ENCODE peak calls at places on chromosomes 1 and 21, in six cellular contexts. V is T-helper 22 cell, C is T47D, U is brain pericyte, Y is posterior cingulate gyrus, N is NCI-H774. M is an unnamed sample.

GRCh38 chr21:37006521-37007291 is at the start of gene RIPPLY3:
- DNase-seq in C (peak), U (no peak), V (no peak), Y (no peak), N (peak), M (peak)

GRCh38 chr21:29219165-29219770 is 79.5 kb upstream of the BACH1 start:
- DNase-seq in N (no peak), V (no peak), C (peak), U (no peak), Y (no peak), M (no peak)

GRCh38 chr21:42220138-42220701 is 1.3 kb downstream of the ABCG1 start:
- DNase-seq in C (peak), N (peak), V (peak), Y (peak), U (no peak), M (peak)

GRCh38 chr1:45617618-45618017 is 6.2 kb downstream of the CCDC17 start:
- DNase-seq in Y (no peak), U (no peak), V (no peak), N (no peak), C (no peak), M (no peak)

GRCh38 chr1:206892351-206892984 is 4.8 kb upstream of the IL24 start:
- DNase-seq in N (no peak), Y (no peak), U (no peak), V (no peak), C (no peak), M (no peak)

GRCh38 chr1:30728340-30728739 is 5.0 kb upstream of the MATN1 start:
- DNase-seq in N (no peak), C (no peak), Y (no peak), V (no peak), U (no peak), M (no peak)

GRCh38 chr1:180935326-180936109 is 22.8 kb downstream of the KIAA1614 start:
- DNase-seq in Y (no peak), C (no peak), N (no peak), U (no peak), V (no peak), M (no peak)

GRCh38 chr1:64950284-64950809 is 16.0 kb downstream of the JAK1 start:
- DNase-seq in U (no peak), C (no peak), V (no peak), Y (no peak), N (no peak), M (no peak)

GRCh38 chr1:206979379-206980043 is 9.3 kb upstream of the FCAMR start:
- DNase-seq in N (no peak), Y (no peak), U (no peak), C (peak), V (no peak), M (no peak)

GRCh38 chr1:24914226-24915069 is 15.6 kb downstream of the RUNX3 start:
- DNase-seq in C (no peak), U (peak), V (no peak), N (no peak), Y (peak), M (no peak)

GRCh38 chr21:38824124-38824822 is 18.5 kb downstream of the ETS2 start:
- DNase-seq in Y (no peak), C (no peak), U (no peak), V (no peak), N (no peak), M (no peak)

GRCh38 chr1:178870944-178871343 is at the start of gene ANGPTL1:
- DNase-seq in Y (no peak), C (no peak), U (peak), N (no peak), V (no peak), M (no peak)

GRCh38 chr1:6269271-6269996 is 8.5 kb upstream of the GPR153 start:
- DNase-seq in Y (no peak), V (no peak), U (no peak), C (no peak), N (no peak), M (no peak)

GRCh38 chr1:224203243-224204016 is 20.4 kb downstream of the DEGS1 start:
- DNase-seq in N (no peak), C (peak), U (no peak), V (no peak), Y (no peak), M (no peak)

GRCh38 chr21:45507888-45508508 is 34.2 kb downstream of the SLC19A1 start:
- DNase-seq in Y (no peak), C (no peak), N (no peak), U (no peak), V (no peak), M (no peak)

GRCh38 chr21:41802684-41803083 is 35.8 kb upstream of the RIPK4 start:
- DNase-seq in C (no peak), U (no peak), V (no peak), N (no peak), Y (peak), M (no peak)

GRCh38 chr1:69946935-69947334 is 258.4 kb downstream of the LRRC40 start:
- DNase-seq in N (no peak), V (no peak), Y (no peak), C (no peak), U (no peak), M (no peak)

GRCh38 chr1:17601643-17602382 is 62.3 kb downstream of the ARHGEF10L start:
- DNase-seq in Y (no peak), C (no peak), U (no peak), N (no peak), V (no peak), M (no peak)

GRCh38 chr1:150888727-150889126 is 1.8 kb downstream of the CTXND2 start:
- DNase-seq in N (no peak), V (no peak), C (no peak), U (no peak), Y (no peak), M (no peak)

GRCh38 chr1:22557341-22557950 is 5.8 kb upstream of the EPHA8 start:
- DNase-seq in Y (no peak), N (peak), V (no peak), U (no peak), C (peak), M (peak)

GRCh38 chr1:212566522-212567479 is 41.8 kb upstream of the ATF3 start:
- DNase-seq in U (no peak), V (peak), C (peak), N (peak), Y (no peak), M (peak)

GRCh38 chr1:204254031-204254661 is 40.4 kb upstream of the GOLT1A start:
- DNase-seq in U (no peak), V (no peak), C (peak), N (no peak), Y (no peak), M (no peak)

GRCh38 chr1:121483961-121484424 is 299.2 kb downstream of the SRGAP2C start:
- DNase-seq in Y (no peak), V (no peak), U (no peak), N (no peak), C (no peak), M (no peak)

GRCh38 chr1:17370618-17371017 is 1.4 kb upstream of the PADI6 start:
- DNase-seq in U (no peak), C (peak), N (no peak), V (no peak), Y (no peak), M (no peak)

GRCh38 chr1:21341022-21341421 is 50.8 kb upstream of the ECE1 start:
- DNase-seq in C (no peak), V (no peak), U (no peak), Y (no peak), N (no peak), M (no peak)

GRCh38 chr1:6220236-6220635 is 14.3 kb downstream of the RNF207 start:
- DNase-seq in V (no peak), Y (no peak), C (peak), N (no peak), U (no peak), M (no peak)

GRCh38 chr21:38261851-38262250 is 5.1 kb downstream of the KCNJ15 start:
- DNase-seq in U (no peak), C (peak), N (no peak), Y (no peak), V (no peak), M (no peak)

GRCh38 chr1:26949266-26949925 is 10.9 kb downstream of the KDF1 start:
- DNase-seq in N (no peak), V (no peak), C (no peak), Y (no peak), U (no peak), M (no peak)

GRCh38 chr21:35102488-35103407 is 53.6 kb upstream of the RUNX1 start:
- DNase-seq in N (no peak), U (no peak), Y (no peak), C (no peak), V (no peak), M (no peak)

GRCh38 chr1:153649867-153650235 is 8.7 kb upstream of the SNAPIN start:
- DNase-seq in V (no peak), C (peak), U (no peak), Y (peak), N (peak), M (no peak)

GRCh38 chr1:50620680-50621329 is 197.6 kb upstream of the DMRTA2 start:
- DNase-seq in V (no peak), Y (no peak), C (peak), U (no peak), N (no peak), M (peak)

GRCh38 chr1:221998186-221998612 is 256.3 kb upstream of the DUSP10 start:
- DNase-seq in V (no peak), N (no peak), Y (no peak), U (no peak), C (no peak), M (no peak)